ENCODE peak calls at places on chromosomes 5 and 9, in five cellular contexts. O, I, D, N and B are unnamed samples.
A peak's percentile ranks its signal among the peaks of the same experiment; 100 is the strongest.

GRCh38 chr5:36777105-36777757 is 99.3 kb upstream of the NIPBL start:
- DNase-seq in D (no peak), N (no peak), O (no peak), I (no peak), B (no peak)

GRCh38 chr5:135458356-135458755 is 6.2 kb upstream of the TIFAB start:
- DNase-seq in D (no peak), O (no peak), N (peak; percentile 36), I (no peak), B (no peak)

GRCh38 chr5:180910735-180911134 is 11.8 kb downstream of the BTNL8 start:
- DNase-seq in N (no peak), D (no peak), I (no peak), O (no peak), B (no peak)

GRCh38 chr5:158928405-158928804 is 171.3 kb downstream of the EBF1 start:
- DNase-seq in N (no peak), O (no peak), D (no peak), I (no peak), B (no peak)

GRCh38 chr9:95810133-95810532 is 65.4 kb upstream of the ERCC6L2 start:
- DNase-seq in I (no peak), N (no peak), D (no peak), O (no peak), B (no peak)

GRCh38 chr5:61626639-61627282 is 294.7 kb downstream of the ZSWIM6 start:
- DNase-seq in O (no peak), I (no peak), D (no peak), N (no peak), B (no peak)

GRCh38 chr9:137114613-137115393 is at the start of gene DPP7:
- DNase-seq in O (peak; percentile 50), I (peak; percentile 80), N (peak; percentile 92), D (peak; percentile 84), B (peak; percentile 80)

GRCh38 chr5:164335837-164336236 is 830.4 kb downstream of the MAT2B start:
- DNase-seq in O (no peak), I (no peak), D (no peak), N (no peak), B (no peak)

DNA sequence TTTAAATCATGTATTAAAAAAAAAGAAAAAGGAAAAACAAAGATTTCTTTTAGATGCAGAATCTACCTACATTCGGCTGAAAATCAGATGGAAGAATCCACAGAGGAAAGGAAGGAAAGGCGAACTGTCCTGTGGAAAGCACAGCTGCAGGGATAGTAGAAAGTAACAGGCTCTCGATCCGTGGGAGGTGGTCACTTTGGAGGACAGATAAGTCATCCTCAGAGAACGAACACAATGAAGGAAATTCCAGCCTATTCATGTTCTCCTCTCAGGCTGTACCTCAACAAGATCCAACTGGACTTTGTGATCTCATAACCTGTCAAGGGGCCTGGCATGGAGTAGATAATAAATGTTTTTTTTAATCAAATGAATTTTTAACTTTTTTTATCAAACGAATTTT is 72.8 kb downstream of the NR6A1 start:
- DNase-seq in D (no peak), N (no peak), I (no peak), O (no peak), B (no peak)
- H3K27ac ChIP-seq in D (no peak overlapping the region), N (no peak overlapping the region), I (no peak overlapping the region), O (no peak overlapping the region), B (no peak overlapping the region)

GRCh38 chr5:105392710-105393149 is 1830.1 kb upstream of the NUDT12 start:
- DNase-seq in I (no peak), O (no peak), D (no peak), N (no peak), B (no peak)

DNA sequence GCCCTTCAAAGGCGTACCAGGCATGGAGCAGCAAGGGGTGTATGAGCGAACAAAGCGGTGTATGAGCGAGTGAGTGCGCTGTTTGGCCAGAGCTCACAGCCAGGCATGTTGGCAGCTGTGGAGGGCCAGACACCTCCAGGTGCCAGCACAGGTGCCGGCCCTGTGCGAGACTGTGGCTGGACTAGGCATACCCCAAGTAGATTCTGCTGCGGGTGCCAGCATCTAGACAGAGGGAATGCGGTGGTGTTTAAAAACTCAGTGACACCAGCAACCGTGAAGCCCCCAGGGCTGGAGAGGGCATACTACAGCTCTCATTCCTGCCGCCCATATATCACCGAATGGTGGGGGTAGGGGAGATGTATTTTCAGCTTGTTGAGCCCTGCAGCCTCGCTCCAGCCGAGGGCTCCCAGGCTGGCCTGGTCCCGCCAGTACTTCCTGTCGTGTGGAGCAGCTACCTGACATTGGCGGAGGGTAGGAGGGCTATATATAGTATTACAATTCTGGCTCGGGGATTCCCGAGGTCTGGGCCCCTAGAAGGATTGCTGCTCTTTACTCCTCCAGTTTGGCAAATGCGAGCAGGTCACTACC is 1829.6 kb upstream of the NUDT12 start:
- DNase-seq in D (no peak), I (no peak), O (no peak), N (no peak), B (no peak)
- H3K4me3 ChIP-seq in D (no peak overlapping the region), I (no peak overlapping the region), O (no peak overlapping the region), N (no peak overlapping the region), B (no peak overlapping the region)

DNA sequence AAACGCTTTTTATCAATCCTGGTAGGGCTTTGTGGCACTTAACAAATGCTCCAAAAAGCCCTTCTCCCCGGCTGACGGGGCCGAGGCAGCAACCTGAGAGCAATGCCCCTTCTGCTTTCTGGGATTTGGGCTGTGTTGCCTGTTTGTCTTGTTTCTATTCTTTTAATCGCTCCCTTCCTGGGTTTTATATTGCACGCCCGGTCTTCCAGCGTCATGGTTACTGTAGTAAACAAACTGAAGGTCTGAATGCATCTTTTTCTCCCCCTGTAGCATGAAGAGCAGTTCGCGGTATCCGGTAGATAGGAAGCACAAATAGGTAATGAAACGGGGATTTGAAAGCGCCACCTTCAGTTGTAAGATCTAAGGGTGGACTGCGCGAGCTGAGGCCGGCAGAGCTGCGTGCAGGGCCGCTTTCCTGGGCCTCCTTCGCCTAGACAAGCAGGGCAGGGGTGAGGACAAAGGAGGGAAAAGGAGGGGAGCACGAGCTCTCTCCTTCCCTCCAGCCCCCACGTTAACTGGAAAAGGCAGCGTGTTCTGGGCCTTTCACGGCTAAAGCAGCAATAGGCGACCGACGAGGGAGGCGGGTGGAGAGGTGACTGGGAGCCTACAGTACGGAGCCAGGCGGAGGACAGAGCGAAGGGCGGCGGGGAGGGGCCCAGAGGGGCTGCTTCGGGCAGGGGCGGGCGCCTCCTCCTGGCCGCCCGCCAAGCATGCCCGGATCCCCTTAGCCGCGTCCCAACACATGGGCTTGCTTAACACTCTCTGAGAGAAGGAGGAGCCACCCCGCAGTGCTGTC is 49.3 kb upstream of the ZNF366 start:
- DNase-seq in I (peak; percentile 21), N (peak; percentile 89), D (peak; percentile 33), O (no peak), B (peak; percentile 79)
- H3K27ac ChIP-seq in I (no peak overlapping the region), N (no peak overlapping the region), D (no peak overlapping the region), O (no peak overlapping the region), B (peak overlapping the region; percentile 89)

DNA sequence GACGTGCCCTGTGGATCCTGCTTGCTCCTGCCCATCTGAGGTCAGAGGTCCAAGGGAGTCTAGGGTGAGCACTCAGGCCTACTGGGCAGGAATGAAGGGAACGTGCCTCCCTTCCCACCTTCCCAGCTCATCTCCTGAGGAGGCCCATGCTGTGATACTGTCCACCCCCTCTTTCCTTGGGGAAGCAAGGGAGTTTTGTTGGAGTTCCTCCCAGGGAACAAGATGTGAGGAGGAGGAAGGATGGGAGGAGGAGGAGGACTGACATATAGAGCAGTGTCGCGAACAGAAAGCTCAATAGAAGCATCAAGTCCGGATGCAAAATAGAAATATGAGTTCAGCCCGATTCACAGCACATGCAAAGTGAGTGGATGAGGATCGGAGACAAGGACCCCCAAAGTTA is 41.0 kb downstream of the SLC6A7 start:
- DNase-seq in N (no peak), D (no peak), O (no peak), I (no peak), B (no peak)
- H3K4me3 ChIP-seq in N (no peak overlapping the region), D (no peak overlapping the region), O (no peak overlapping the region), I (no peak overlapping the region), B (no peak overlapping the region)

GRCh38 chr9:86072393-86073016 is 26.9 kb downstream of the GOLM1 start:
- DNase-seq in I (no peak), N (no peak), O (no peak), D (no peak), B (no peak)
- H3K27ac ChIP-seq in I (no peak overlapping the region), N (no peak overlapping the region), O (no peak overlapping the region), D (no peak overlapping the region), B (no peak overlapping the region)